ENCODE peak calls at places on chromosomes 13 and 19, in five cellular contexts. Z, N, F, W and Y are unnamed samples.
A peak's percentile ranks its signal among the peaks of the same experiment; 100 is the strongest.

GRCh38 chr19:17681505-17682125 is 6.5 kb downstream of the UNC13A start:
- DNase-seq in N (peak; percentile 19), Z (no peak), W (peak; percentile 3), F (no peak), Y (peak; percentile 57)

GRCh38 chr13:53368948-53369347 is 340.3 kb downstream of the OLFM4 start:
- DNase-seq in F (no peak), W (no peak), Z (no peak), N (no peak), Y (no peak)

GRCh38 chr19:51976852-51977251 is 9.8 kb downstream of the ZNF350 start:
- DNase-seq in F (no peak), N (no peak), W (no peak), Z (no peak), Y (no peak)

GRCh38 chr19:12843999-12844732 is 5.9 kb downstream of the MAST1 start:
- DNase-seq in Z (no peak), N (no peak), F (no peak), W (no peak), Y (no peak)

GRCh38 chr19:3346677-3347353 is 19.6 kb upstream of the NFIC start:
- DNase-seq in F (peak; percentile 84), Z (no peak), N (peak; percentile 48), W (no peak), Y (no peak)

GRCh38 chr13:23796546-23796945 is 92.7 kb downstream of the MIPEP start:
- DNase-seq in F (no peak), Z (no peak), N (peak; percentile 93), W (no peak), Y (no peak)

GRCh38 chr19:36797786-36798108 is 25.1 kb upstream of the ZNF850 start:
- DNase-seq in F (no peak), N (no peak), W (no peak), Z (no peak), Y (no peak)

GRCh38 chr13:48580185-48580803 is 47.4 kb upstream of the RCBTB2 start:
- DNase-seq in W (peak; percentile 52), Z (peak; percentile 62), N (peak; percentile 71), F (peak; percentile 36), Y (peak; percentile 67)

GRCh38 chr19:55690769-55691545 is 15.9 kb downstream of the EPN1 start:
- DNase-seq in N (no peak), F (no peak), Z (no peak), W (no peak), Y (peak; percentile 53)

GRCh38 chr19:11673608-11674041 is 65.1 kb downstream of the ZNF823 start:
- DNase-seq in W (no peak), Z (no peak), N (no peak), F (no peak), Y (no peak)